ENCODE peak calls at places on chromosomes 16 and 17, in six cellular contexts. One of them, this sample, is unnamed.

GRCh38 chr16:71440669-71441347 is 1.0 kb downstream of the TLE7 start:
- DNase-seq in stomach: no peak
- DNase-seq in GM23338: peak; percentile 77
- DNase-seq in AG04450: no peak
- DNase-seq in CD8-positive, alpha-beta T cell: no peak
- DNase-seq in aorta: no peak
- DNase-seq in this sample: no peak

GRCh38 chr17:30947796-30948195 is 23.0 kb upstream of the RNF135 start:
- DNase-seq in AG04450: no peak
- DNase-seq in GM23338: no peak
- DNase-seq in aorta: no peak
- DNase-seq in stomach: no peak
- DNase-seq in CD8-positive, alpha-beta T cell: no peak
- DNase-seq in this sample: no peak

GRCh38 chr16:57276596-57276995 is 7.9 kb downstream of the PLLP start:
- DNase-seq in CD8-positive, alpha-beta T cell: no peak
- DNase-seq in AG04450: no peak
- DNase-seq in aorta: peak; percentile 9
- DNase-seq in stomach: no peak
- DNase-seq in GM23338: no peak
- DNase-seq in this sample: no peak

GRCh38 chr16:28155293-28155692 is 56.5 kb downstream of the XPO6 start:
- DNase-seq in GM23338: no peak
- DNase-seq in AG04450: no peak
- DNase-seq in stomach: no peak
- DNase-seq in aorta: no peak
- DNase-seq in CD8-positive, alpha-beta T cell: no peak
- DNase-seq in this sample: no peak

GRCh38 chr16:17951273-17951845 is 385.2 kb downstream of the NPIPA8 start:
- DNase-seq in aorta: no peak
- DNase-seq in AG04450: no peak
- DNase-seq in stomach: no peak
- DNase-seq in CD8-positive, alpha-beta T cell: no peak
- DNase-seq in GM23338: no peak
- DNase-seq in this sample: no peak

GRCh38 chr17:3998436-3998835 is 34.2 kb upstream of the ATP2A3 start:
- DNase-seq in stomach: no peak
- DNase-seq in aorta: no peak
- DNase-seq in GM23338: no peak
- DNase-seq in AG04450: no peak
- DNase-seq in CD8-positive, alpha-beta T cell: no peak
- DNase-seq in this sample: no peak

GRCh38 chr17:7393613-7394451 is 493 bp downstream of the PLSCR3 start:
- DNase-seq in GM23338: peak; percentile 88
- DNase-seq in CD8-positive, alpha-beta T cell: peak; percentile 57
- DNase-seq in aorta: peak; percentile 74
- DNase-seq in AG04450: no peak
- DNase-seq in stomach: peak; percentile 33
- DNase-seq in this sample: peak; percentile 79

GRCh38 chr16:5010576-5011329 is 23.0 kb downstream of the NAGPA start:
- DNase-seq in stomach: no peak
- DNase-seq in aorta: no peak
- DNase-seq in AG04450: no peak
- DNase-seq in CD8-positive, alpha-beta T cell: no peak
- DNase-seq in GM23338: peak; percentile 41
- DNase-seq in this sample: no peak

GRCh38 chr17:70613681-70614080 is 444.3 kb downstream of the KCNJ2 start:
- DNase-seq in stomach: no peak
- DNase-seq in aorta: no peak
- DNase-seq in GM23338: no peak
- DNase-seq in CD8-positive, alpha-beta T cell: no peak
- DNase-seq in AG04450: no peak
- DNase-seq in this sample: no peak

GRCh38 chr17:77830816-77831490 is 127.5 kb upstream of the TNRC6C start:
- DNase-seq in stomach: no peak
- DNase-seq in GM23338: no peak
- DNase-seq in AG04450: no peak
- DNase-seq in CD8-positive, alpha-beta T cell: no peak
- DNase-seq in aorta: peak; percentile 76
- DNase-seq in this sample: no peak

GRCh38 chr16:30602595-30603277 is 7.5 kb downstream of the ZNF689 start:
- DNase-seq in aorta: no peak
- DNase-seq in GM23338: no peak
- DNase-seq in stomach: no peak
- DNase-seq in AG04450: no peak
- DNase-seq in CD8-positive, alpha-beta T cell: no peak
- DNase-seq in this sample: no peak

GRCh38 chr17:4201231-4201630 is 58.2 kb downstream of the CYB5D2 start:
- DNase-seq in AG04450: no peak
- DNase-seq in aorta: no peak
- DNase-seq in CD8-positive, alpha-beta T cell: no peak
- DNase-seq in stomach: no peak
- DNase-seq in GM23338: no peak
- DNase-seq in this sample: no peak

GRCh38 chr17:47807421-47807820 is 14.2 kb downstream of the OSBPL7 start:
- DNase-seq in stomach: peak; percentile 11
- DNase-seq in aorta: no peak
- DNase-seq in CD8-positive, alpha-beta T cell: no peak
- DNase-seq in AG04450: no peak
- DNase-seq in GM23338: no peak
- DNase-seq in this sample: no peak

GRCh38 chr17:47699536-47699840 is 5.5 kb downstream of the TBKBP1 start:
- DNase-seq in CD8-positive, alpha-beta T cell: no peak
- DNase-seq in stomach: no peak
- DNase-seq in AG04450: no peak
- DNase-seq in GM23338: no peak
- DNase-seq in aorta: no peak
- DNase-seq in this sample: no peak

GRCh38 chr17:53039981-53040380 is 782.7 kb upstream of the KIF2B start:
- DNase-seq in CD8-positive, alpha-beta T cell: no peak
- DNase-seq in stomach: no peak
- DNase-seq in AG04450: no peak
- DNase-seq in GM23338: no peak
- DNase-seq in aorta: no peak
- DNase-seq in this sample: no peak

GRCh38 chr17:47875011-47875471 is 21.0 kb upstream of the SP2 start:
- DNase-seq in aorta: peak; percentile 70
- DNase-seq in GM23338: no peak
- DNase-seq in stomach: no peak
- DNase-seq in CD8-positive, alpha-beta T cell: no peak
- DNase-seq in AG04450: no peak
- DNase-seq in this sample: no peak

GRCh38 chr16:23753908-23754593 is 775 bp upstream of the CHP2 start:
- DNase-seq in stomach: no peak
- DNase-seq in CD8-positive, alpha-beta T cell: no peak
- DNase-seq in AG04450: no peak
- DNase-seq in aorta: no peak
- DNase-seq in GM23338: peak; percentile 17
- DNase-seq in this sample: no peak

GRCh38 chr17:78905111-78905510 is 2.1 kb upstream of the CEP295NL start:
- DNase-seq in aorta: no peak
- DNase-seq in AG04450: no peak
- DNase-seq in GM23338: no peak
- DNase-seq in stomach: no peak
- DNase-seq in CD8-positive, alpha-beta T cell: no peak
- DNase-seq in this sample: no peak

GRCh38 chr17:31916496-31917064 is 15.1 kb upstream of the UTP6 start:
- DNase-seq in CD8-positive, alpha-beta T cell: no peak
- DNase-seq in GM23338: peak; percentile 59
- DNase-seq in aorta: no peak
- DNase-seq in stomach: no peak
- DNase-seq in AG04450: no peak
- DNase-seq in this sample: no peak

GRCh38 chr16:74813109-74813641 is 38.6 kb upstream of the FA2H start:
- DNase-seq in CD8-positive, alpha-beta T cell: peak; percentile 53
- DNase-seq in stomach: peak; percentile 91
- DNase-seq in AG04450: peak; percentile 4
- DNase-seq in aorta: peak; percentile 89
- DNase-seq in GM23338: peak; percentile 94
- DNase-seq in this sample: peak; percentile 91

GRCh38 chr16:2986623-2987188 is 6.5 kb upstream of the PKMYT1 start:
- DNase-seq in GM23338: no peak
- DNase-seq in CD8-positive, alpha-beta T cell: no peak
- DNase-seq in aorta: no peak
- DNase-seq in stomach: no peak
- DNase-seq in AG04450: no peak
- DNase-seq in this sample: no peak

GRCh38 chr17:27471321-27472269 is 15.3 kb downstream of the KSR1 start:
- DNase-seq in CD8-positive, alpha-beta T cell: no peak
- DNase-seq in aorta: no peak
- DNase-seq in GM23338: no peak
- DNase-seq in AG04450: no peak
- DNase-seq in stomach: no peak
- DNase-seq in this sample: no peak

GRCh38 chr16:64455275-64455674 is 666.6 kb downstream of the CDH11 start:
- DNase-seq in CD8-positive, alpha-beta T cell: no peak
- DNase-seq in aorta: no peak
- DNase-seq in stomach: no peak
- DNase-seq in GM23338: no peak
- DNase-seq in AG04450: no peak
- DNase-seq in this sample: no peak

GRCh38 chr17:27576429-27577123 is 54.4 kb upstream of the LGALS9 start:
- DNase-seq in CD8-positive, alpha-beta T cell: no peak
- DNase-seq in GM23338: no peak
- DNase-seq in aorta: no peak
- DNase-seq in stomach: no peak
- DNase-seq in AG04450: no peak
- DNase-seq in this sample: peak; percentile 5

GRCh38 chr17:4796550-4796915 is 569 bp downstream of the PSMB6 start:
- DNase-seq in GM23338: peak; percentile 78
- DNase-seq in stomach: no peak
- DNase-seq in CD8-positive, alpha-beta T cell: no peak
- DNase-seq in aorta: no peak
- DNase-seq in AG04450: no peak
- DNase-seq in this sample: no peak

GRCh38 chr16:917591-918061 is 53.2 kb downstream of the LMF1 start:
- DNase-seq in aorta: peak; percentile 73
- DNase-seq in GM23338: no peak
- DNase-seq in AG04450: no peak
- DNase-seq in stomach: no peak
- DNase-seq in CD8-positive, alpha-beta T cell: no peak
- DNase-seq in this sample: peak; percentile 59

GRCh38 chr17:82017612-82018151 is 5.0 kb downstream of the CENPX start:
- DNase-seq in aorta: no peak
- DNase-seq in AG04450: no peak
- DNase-seq in CD8-positive, alpha-beta T cell: no peak
- DNase-seq in stomach: no peak
- DNase-seq in GM23338: no peak
- DNase-seq in this sample: no peak
- H3K4me3 ChIP-seq in aorta: no peak overlapping the region
- H3K4me3 ChIP-seq in AG04450: no peak overlapping the region
- H3K4me3 ChIP-seq in CD8-positive, alpha-beta T cell: no peak overlapping the region
- H3K4me3 ChIP-seq in stomach: no peak overlapping the region
- H3K4me3 ChIP-seq in GM23338: no peak overlapping the region
- H3K4me3 ChIP-seq in this sample: no peak overlapping the region

DNA sequence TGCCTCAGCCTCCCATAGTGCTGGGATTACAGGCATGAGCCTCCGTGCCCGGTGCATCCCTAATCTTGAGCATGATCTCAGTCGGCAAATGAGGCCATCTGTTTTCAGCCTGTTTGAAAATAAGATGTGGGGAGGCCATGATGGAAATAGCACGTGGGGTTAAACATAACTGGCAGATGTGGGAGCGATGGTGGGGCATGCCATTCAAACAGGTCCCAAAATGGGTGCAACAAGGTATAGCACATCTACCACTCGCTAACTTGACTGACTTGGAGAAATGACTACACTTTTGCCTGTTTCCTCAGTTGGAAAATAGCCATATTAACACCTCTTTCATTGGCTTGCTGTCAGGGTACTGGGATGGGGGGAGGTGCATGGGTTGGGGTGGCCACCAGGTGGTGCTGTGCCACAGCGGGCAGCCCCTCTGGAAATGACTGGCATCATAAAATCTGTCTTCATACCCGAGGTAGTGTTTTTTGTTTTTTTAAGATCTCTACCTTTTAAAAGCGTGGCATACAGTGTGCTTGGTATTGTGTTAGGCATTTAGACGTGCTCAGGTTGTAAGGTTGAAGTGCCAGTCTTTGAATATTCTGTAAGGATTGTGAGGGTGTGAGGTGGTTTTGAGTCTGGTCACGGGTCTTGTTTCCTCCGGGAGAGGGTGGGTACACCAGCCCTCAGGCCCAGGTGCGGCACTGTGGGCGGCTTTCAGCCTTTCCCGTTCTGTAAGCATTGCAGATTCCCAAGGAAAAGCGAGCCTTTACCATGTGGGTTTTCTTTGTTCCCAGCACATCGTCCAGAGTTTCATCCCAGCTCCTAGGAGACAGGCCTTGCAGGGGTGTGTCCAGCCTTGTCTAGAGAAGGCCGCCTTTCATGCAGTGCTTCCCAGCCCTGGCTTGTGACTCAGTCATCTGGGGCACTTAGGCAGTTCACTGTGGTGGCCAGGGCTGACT is 2.9 kb upstream of the TTYH2 start:
- DNase-seq in GM23338: peak; percentile 70
- DNase-seq in AG04450: no peak
- DNase-seq in aorta: peak; percentile 87
- DNase-seq in stomach: peak; percentile 74
- DNase-seq in CD8-positive, alpha-beta T cell: peak; percentile 66
- DNase-seq in this sample: no peak
- H3K27ac ChIP-seq in GM23338: peak overlapping the region; percentile 96
- H3K27ac ChIP-seq in AG04450: peak overlapping the region; percentile 11
- H3K27ac ChIP-seq in aorta: no peak overlapping the region
- H3K27ac ChIP-seq in stomach: no peak overlapping the region
- H3K27ac ChIP-seq in CD8-positive, alpha-beta T cell: no peak overlapping the region
- H3K27ac ChIP-seq in this sample: no peak overlapping the region

DNA sequence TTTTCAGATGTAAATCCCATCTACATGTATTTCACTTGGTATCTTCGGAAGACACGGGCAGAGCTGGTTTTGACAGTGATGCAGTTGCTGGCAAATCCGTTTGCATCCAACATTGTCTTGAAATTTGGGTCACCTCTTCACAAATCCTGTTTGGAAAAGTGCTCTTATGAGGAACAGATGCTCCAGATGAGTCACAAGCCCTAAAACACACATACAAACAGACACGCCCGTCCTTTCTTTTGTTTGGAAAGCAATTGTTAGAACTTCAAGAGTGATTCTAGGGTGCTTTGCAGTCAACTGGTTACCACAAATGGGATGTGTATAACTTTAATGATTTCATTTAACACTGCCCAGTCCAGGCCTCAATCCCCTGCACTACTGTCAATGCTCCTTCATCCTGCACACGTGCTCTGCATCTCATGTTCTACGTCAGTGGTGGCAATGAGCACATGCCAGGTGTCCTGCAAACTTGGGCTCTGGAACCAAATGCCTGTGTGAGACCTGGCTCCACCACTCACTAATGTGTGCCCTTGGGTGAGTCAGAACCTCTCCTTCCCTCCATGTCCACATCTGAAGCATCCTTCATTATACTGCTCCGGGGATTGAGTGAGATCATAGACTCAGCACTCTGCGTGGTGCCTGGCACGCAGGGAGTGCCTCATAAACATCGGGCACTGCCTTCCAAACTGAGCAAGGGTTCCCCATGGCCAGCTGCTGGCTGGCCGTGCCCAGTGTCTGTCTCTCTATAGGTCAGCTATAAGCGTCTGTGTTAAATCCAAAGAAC is 19.3 kb upstream of the FOXF1 start:
- DNase-seq in aorta: peak; percentile 42
- DNase-seq in GM23338: no peak
- DNase-seq in CD8-positive, alpha-beta T cell: no peak
- DNase-seq in stomach: no peak
- DNase-seq in AG04450: no peak
- DNase-seq in this sample: no peak
- H3K4me3 ChIP-seq in aorta: no peak overlapping the region
- H3K4me3 ChIP-seq in GM23338: no peak overlapping the region
- H3K4me3 ChIP-seq in CD8-positive, alpha-beta T cell: no peak overlapping the region
- H3K4me3 ChIP-seq in stomach: no peak overlapping the region
- H3K4me3 ChIP-seq in AG04450: no peak overlapping the region
- H3K4me3 ChIP-seq in this sample: no peak overlapping the region

GRCh38 chr17:40447148-40447644 is 3.9 kb downstream of the IGFBP4 start:
- DNase-seq in aorta: no peak
- DNase-seq in stomach: no peak
- DNase-seq in CD8-positive, alpha-beta T cell: no peak
- DNase-seq in AG04450: no peak
- DNase-seq in GM23338: no peak
- DNase-seq in this sample: peak; percentile 85
- H3K27ac ChIP-seq in aorta: peak overlapping the region; percentile 21
- H3K27ac ChIP-seq in stomach: peak overlapping the region; percentile 60
- H3K27ac ChIP-seq in CD8-positive, alpha-beta T cell: no peak overlapping the region
- H3K27ac ChIP-seq in AG04450: no peak overlapping the region
- H3K27ac ChIP-seq in GM23338: no peak overlapping the region
- H3K27ac ChIP-seq in this sample: peak overlapping the region; percentile 93